ENCODE peak calls at places on chromosomes 16 and 17, in nine cellular contexts. L is cardiac muscle cell, W is lower lobe of right lung, Q is Caco-2, G is ascending aorta, E is transverse colon, B is lower leg skin, A is body of pancreas, V is astrocyte of the cerebellum. C is an unnamed sample.

GRCh38 chr17:79508291-79508716 is 102.5 kb downstream of the RBFOX3 start:
- DNase-seq in Q (no peak), L (no peak), A (no peak), W (no peak), B (no peak), V (no peak), G (no peak), E (no peak), C (no peak)

GRCh38 chr16:17222756-17223411 is 247.9 kb downstream of the XYLT1 start:
- DNase-seq in V (peak; percentile 20), A (peak; percentile 41), B (no peak), Q (no peak), L (peak; percentile 21), W (no peak), E (peak; percentile 17), G (no peak), C (no peak)

GRCh38 chr17:43342601-43342905 is 56.2 kb upstream of the ARL4D start:
- DNase-seq in L (no peak), E (no peak), W (no peak), A (no peak), B (no peak), V (no peak), G (no peak), Q (no peak), C (no peak)

GRCh38 chr16:89343501-89344291 is 126.2 kb downstream of the ZNF778 start:
- DNase-seq in G (no peak), L (no peak), W (peak; percentile 22), A (no peak), V (no peak), B (no peak), Q (no peak), E (peak; percentile 40), C (no peak)

GRCh38 chr17:82889496-82890338 is 49.9 kb upstream of the ZNF750 start:
- DNase-seq in G (no peak), A (peak; percentile 93), E (peak; percentile 74), W (peak; percentile 82), Q (peak; percentile 90), L (no peak), B (no peak), V (no peak), C (no peak)

GRCh38 chr16:81261049-81261648 is 22.7 kb downstream of the BCO1 start:
- DNase-seq in E (no peak), B (no peak), V (no peak), W (no peak), Q (peak; percentile 35), L (no peak), G (no peak), A (no peak), C (no peak)

GRCh38 chr17:16977932-16978331 is 6.0 kb upstream of the TNFRSF13B start:
- DNase-seq in Q (no peak), E (no peak), B (peak; percentile 21), L (no peak), A (no peak), G (no peak), W (no peak), V (no peak), C (no peak)

GRCh38 chr17:11853321-11854151 is 143.7 kb downstream of the ZNF18 start:
- DNase-seq in V (peak; percentile 26), G (no peak), Q (no peak), W (no peak), E (no peak), A (no peak), B (no peak), L (no peak), C (no peak)

GRCh38 chr16:89018605-89019158 is 41.7 kb upstream of the CBFA2T3 start:
- DNase-seq in L (no peak), B (no peak), E (no peak), V (no peak), Q (no peak), W (no peak), G (no peak), A (no peak), C (peak; percentile 31)

GRCh38 chr17:49193513-49194296 is 16.7 kb downstream of the GNGT2 start:
- DNase-seq in Q (peak; percentile 71), E (peak; percentile 70), L (peak; percentile 28), W (peak; percentile 65), V (peak; percentile 24), A (peak; percentile 37), B (peak; percentile 92), G (peak; percentile 82), C (no peak)

GRCh38 chr16:642189-643049 is 791 bp downstream of the MCRIP2 start:
- DNase-seq in A (peak; percentile 87), E (peak; percentile 86), G (no peak), L (peak; percentile 71), B (no peak), V (no peak), W (peak; percentile 85), Q (peak; percentile 77), C (no peak)

GRCh38 chr16:2779978-2780898 is 3.2 kb upstream of the ELOB start:
- DNase-seq in A (peak; percentile 3), B (no peak), V (no peak), W (no peak), E (peak; percentile 6), G (peak; percentile 42), Q (no peak), L (no peak), C (peak; percentile 42)

GRCh38 chr16:2777231-2777902 is at the start of gene ELOB:
- DNase-seq in L (peak; percentile 92), A (peak; percentile 87), W (peak; percentile 92), E (peak; percentile 91), V (peak; percentile 37), G (peak; percentile 92), B (peak; percentile 97), Q (peak; percentile 89), C (peak; percentile 81)

GRCh38 chr16:2779151-2779920 is 2.3 kb upstream of the ELOB start:
- DNase-seq in E (peak; percentile 6), W (no peak), A (peak; percentile 4), L (no peak), Q (no peak), B (peak; percentile 81), V (no peak), G (peak; percentile 56), C (peak; percentile 49)

GRCh38 chr16:2776500-2777139 is 460 bp downstream of the ELOB start:
- DNase-seq in E (no peak), V (no peak), Q (no peak), A (no peak), G (no peak), L (no peak), B (no peak), W (peak; percentile 67), C (peak; percentile 52)

GRCh38 chr16:2778692-2778958 is 1.5 kb upstream of the ELOB start:
- DNase-seq in B (no peak), A (no peak), V (no peak), G (no peak), Q (no peak), W (no peak), E (no peak), L (no peak), C (no peak)
- H3K4me3 ChIP-seq in B (no peak overlapping the region), A (no peak overlapping the region), V (peak overlapping the region; percentile 88), G (peak overlapping the region; percentile 91), Q (no peak overlapping the region), W (peak overlapping the region; percentile 96), E (peak overlapping the region; percentile 88), L (peak overlapping the region; percentile 74), C (no peak overlapping the region)

DNA sequence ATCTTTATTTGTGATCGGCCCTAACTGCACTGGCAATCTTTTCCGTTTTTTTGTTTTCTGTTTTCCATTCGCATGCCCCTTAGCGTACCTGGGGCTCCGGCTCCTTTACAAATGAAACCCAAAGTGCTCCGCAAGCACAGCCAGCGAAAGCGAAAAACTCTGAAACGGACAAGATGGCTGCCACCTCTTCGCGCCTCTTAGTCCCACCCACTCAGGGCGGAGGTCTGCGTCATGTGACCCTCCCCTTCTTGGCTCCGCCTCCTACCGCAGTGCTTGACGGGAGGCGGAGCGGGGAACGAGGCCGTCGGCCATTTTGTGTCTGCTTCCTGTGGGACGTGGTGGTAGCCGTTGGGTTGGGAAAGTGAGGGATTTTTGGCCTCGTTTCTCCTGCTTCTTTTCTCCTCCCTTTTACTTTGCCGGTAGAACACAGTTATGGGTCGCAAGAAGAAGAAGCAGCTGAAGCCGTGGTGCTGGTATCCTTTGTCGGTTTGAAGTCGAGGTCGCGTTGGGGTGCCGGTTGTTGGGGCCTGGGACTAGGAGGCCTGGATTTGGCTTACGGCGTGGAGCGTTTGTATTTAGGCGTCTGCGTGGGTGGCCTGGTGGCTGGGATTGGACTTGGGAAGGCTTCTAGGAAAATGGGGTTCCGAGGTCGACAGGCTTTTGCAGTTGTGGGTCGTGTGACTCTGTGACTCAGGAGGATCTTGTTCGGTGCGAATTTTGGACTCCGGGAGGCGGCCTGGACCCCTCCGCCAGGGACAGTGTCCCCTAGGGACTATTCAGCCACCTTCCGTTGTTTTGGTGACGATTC is at the start of gene ZNF207:
- DNase-seq in Q (peak; percentile 96), A (peak; percentile 97), G (peak; percentile 97), V (peak; percentile 92), W (peak; percentile 96), E (peak; percentile 96), B (peak; percentile 99), L (peak; percentile 97), C (peak; percentile 93)
- TF ChIP-seq CTCF in Q (no peak), A (no peak), G (no peak), V (no peak), W (no peak), E (no peak), B (no peak), L (no peak), C (no peak)

DNA sequence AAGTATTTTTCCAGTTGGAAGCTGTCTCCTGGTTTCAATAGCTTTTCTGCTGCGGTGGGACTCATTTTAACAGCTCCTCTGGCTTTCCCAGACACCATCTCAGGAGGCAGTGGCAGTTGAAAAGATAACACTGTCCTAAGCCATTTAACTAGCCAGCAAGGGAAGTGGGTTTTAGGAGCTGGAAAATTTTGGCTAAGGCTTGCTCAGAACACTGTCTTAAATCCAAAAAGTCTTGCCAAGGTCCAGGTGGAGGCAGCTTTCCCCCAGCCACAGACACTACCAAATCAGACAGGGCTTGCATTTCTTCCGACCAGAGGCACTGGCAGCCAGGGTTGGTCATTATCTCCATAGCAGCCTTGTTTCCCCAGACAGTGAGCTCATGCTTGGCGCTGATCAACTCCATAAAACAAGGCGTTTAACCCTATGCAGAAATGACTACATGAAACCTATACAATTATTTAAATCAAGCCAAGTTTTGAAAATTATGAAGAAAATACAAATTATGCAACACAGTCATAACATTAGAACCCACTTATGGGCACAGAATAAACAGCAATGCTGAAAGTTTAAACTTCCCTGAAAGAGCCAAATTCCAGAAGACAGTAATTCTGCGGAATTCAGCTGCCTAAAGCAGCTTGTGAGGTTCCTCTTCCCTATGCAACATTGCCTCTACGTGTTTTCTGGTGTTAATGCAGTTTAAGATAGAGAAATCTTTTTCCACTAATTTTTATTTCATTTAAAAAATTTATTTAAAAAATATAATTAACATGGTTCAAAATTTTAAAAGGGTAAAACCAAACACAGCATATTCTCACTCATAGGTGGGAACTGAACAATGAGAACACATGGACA is 25.0 kb downstream of the GABARAPL2 start:
- DNase-seq in Q (no peak), V (peak; percentile 53), L (peak; percentile 72), B (peak; percentile 84), G (peak; percentile 81), W (no peak), A (peak; percentile 14), E (peak; percentile 31), C (no peak)
- H3K4me3 ChIP-seq in Q (no peak overlapping the region), V (no peak overlapping the region), L (no peak overlapping the region), B (no peak overlapping the region), G (peak overlapping the region; percentile 41), W (no peak overlapping the region), A (no peak overlapping the region), E (no peak overlapping the region), C (no peak overlapping the region)

DNA sequence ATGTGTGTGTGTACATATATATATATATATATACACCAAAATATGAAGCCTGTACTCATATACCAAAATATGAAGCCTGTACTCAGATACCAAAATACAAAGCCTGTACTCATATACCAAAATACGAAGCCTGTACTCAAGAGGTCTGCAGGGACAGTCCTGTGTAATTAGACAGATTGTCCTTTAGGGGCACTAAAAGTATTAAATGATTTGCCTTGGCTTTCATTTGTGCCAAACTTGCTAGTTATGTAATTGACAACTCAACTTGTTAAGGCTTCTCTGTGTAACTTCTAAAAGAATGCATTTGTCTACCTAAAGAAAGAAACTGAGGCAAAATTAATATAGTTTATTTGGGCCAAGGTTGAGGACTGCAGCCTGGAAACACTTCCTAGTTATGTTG is 30.8 kb upstream of the DHX40 start:
- DNase-seq in L (no peak), V (no peak), G (no peak), B (no peak), Q (no peak), A (no peak), W (no peak), E (no peak), C (no peak)
- TF ChIP-seq CTCF in L (no peak), V (peak; percentile 25), G (no peak), B (no peak), Q (peak; percentile 31), A (no peak), W (no peak), E (no peak), C (peak; percentile 31)

C was measured in RWPE2.